ENCODE peak calls at places on chromosome 7, in eight cellular contexts. G, D, P, X, R, N, Q and Z are unnamed samples.

GRCh38 chr7:158518915-158519640 is 68.5 kb downstream of the PTPRN2 start:
- DNase-seq in G (no peak), D (no peak), P (no peak), X (no peak), R (no peak), N (no peak), Q (no peak), Z (no peak)

GRCh38 chr7:12719141-12719919 is 31.9 kb downstream of the ARL4A start:
- DNase-seq in G (peak; percentile 85), D (peak; percentile 94), P (no peak), X (peak; percentile 86), R (peak; percentile 78), N (no peak), Q (no peak), Z (no peak)

GRCh38 chr7:100127866-100128601 is 1.3 kb downstream of the MBLAC1 start:
- DNase-seq in G (no peak), D (no peak), P (no peak), X (no peak), R (no peak), N (no peak), Q (peak; percentile 30), Z (peak; percentile 60)

GRCh38 chr7:131629203-131629871 is 72.9 kb upstream of the PODXL start:
- DNase-seq in G (peak; percentile 56), D (peak; percentile 63), P (no peak), X (peak; percentile 66), R (peak; percentile 64), N (no peak), Q (no peak), Z (peak; percentile 55)

GRCh38 chr7:80151274-80151665 is 16.6 kb downstream of the GNAI1 start:
- DNase-seq in G (peak; percentile 71), D (peak; percentile 87), P (no peak), X (peak; percentile 57), R (peak; percentile 75), N (no peak), Q (no peak), Z (peak; percentile 87)

GRCh38 chr7:97639036-97639435 is 92.8 kb upstream of the TAC1 start:
- DNase-seq in G (no peak), D (peak; percentile 1), P (no peak), X (no peak), R (peak; percentile 9), N (no peak), Q (no peak), Z (no peak)

GRCh38 chr7:41916450-41916927 is 213.6 kb upstream of the INHBA start:
- DNase-seq in G (peak; percentile 96), D (peak; percentile 99), P (no peak), X (peak; percentile 99), R (peak; percentile 89), N (no peak), Q (no peak), Z (peak; percentile 99)

GRCh38 chr7:25965405-25966123 is 186.4 kb upstream of the NFE2L3 start:
- DNase-seq in G (no peak), D (no peak), P (no peak), X (no peak), R (no peak), N (no peak), Q (peak; percentile 21), Z (no peak)

GRCh38 chr7:24378871-24379608 is 95.0 kb downstream of the NPY start:
- DNase-seq in G (peak; percentile 68), D (peak; percentile 90), P (no peak), X (peak; percentile 50), R (peak; percentile 76), N (no peak), Q (no peak), Z (peak; percentile 62)

GRCh38 chr7:155916926-155917655 is 104.8 kb upstream of the SHH start:
- DNase-seq in G (peak; percentile 5), D (no peak), P (no peak), X (peak; percentile 81), R (no peak), N (no peak), Q (no peak), Z (peak; percentile 18)

GRCh38 chr7:142811154-142811737 is 40.5 kb downstream of the PRSS2 start:
- DNase-seq in G (peak; percentile 65), D (peak; percentile 63), P (peak; percentile 62), X (peak; percentile 54), R (peak; percentile 67), N (peak; percentile 79), Q (no peak), Z (peak; percentile 64)

GRCh38 chr7:73703985-73704639 is 15.4 kb downstream of the STX1A start:
- DNase-seq in G (peak; percentile 71), D (no peak), P (no peak), X (peak; percentile 12), R (no peak), N (no peak), Q (peak; percentile 37), Z (peak; percentile 50)

GRCh38 chr7:50667789-50668226 is 102.6 kb upstream of the DDC start:
- DNase-seq in G (no peak), D (no peak), P (no peak), X (peak; percentile 3), R (peak; percentile 83), N (no peak), Q (no peak), Z (no peak)

GRCh38 chr7:158587425-158588084 is at the start of gene PTPRN2:
- DNase-seq in G (peak; percentile 39), D (peak; percentile 8), P (peak; percentile 16), X (peak; percentile 42), R (peak; percentile 10), N (peak; percentile 43), Q (peak; percentile 74), Z (peak; percentile 22)

GRCh38 chr7:157013602-157014549 is 3.4 kb upstream of the MNX1 start:
- DNase-seq in G (no peak), D (no peak), P (no peak), X (no peak), R (no peak), N (no peak), Q (no peak), Z (no peak)